ENCODE peak calls at places on chromosome 15, in five cellular contexts. One of them, this sample, is unnamed.

GRCh38 chr15:49637857-49638256 is 17.0 kb downstream of the DTWD1 start:
- DNase-seq in A673: no peak
- DNase-seq in choroid plexus epithelial cell: peak; percentile 38
- DNase-seq in cardiac fibroblast: no peak
- DNase-seq in endothelial cell: no peak
- DNase-seq in this sample: no peak

GRCh38 chr15:91214675-91215590 is 114.9 kb downstream of the SV2B start:
- DNase-seq in cardiac fibroblast: no peak
- DNase-seq in endothelial cell: no peak
- DNase-seq in choroid plexus epithelial cell: no peak
- DNase-seq in A673: no peak
- DNase-seq in this sample: no peak

GRCh38 chr15:96107922-96108321 is 222.6 kb upstream of the NR2F2 start:
- DNase-seq in choroid plexus epithelial cell: peak; percentile 44
- DNase-seq in endothelial cell: no peak
- DNase-seq in cardiac fibroblast: peak; percentile 11
- DNase-seq in A673: no peak
- DNase-seq in this sample: no peak

GRCh38 chr15:101390060-101390459 is 95.0 kb upstream of the SNRPA1 start:
- DNase-seq in choroid plexus epithelial cell: no peak
- DNase-seq in cardiac fibroblast: no peak
- DNase-seq in endothelial cell: no peak
- DNase-seq in A673: no peak
- DNase-seq in this sample: peak; percentile 82

GRCh38 chr15:61794881-61795280 is 265.4 kb downstream of the VPS13C start:
- DNase-seq in cardiac fibroblast: peak; percentile 81
- DNase-seq in choroid plexus epithelial cell: peak; percentile 44
- DNase-seq in A673: no peak
- DNase-seq in endothelial cell: no peak
- DNase-seq in this sample: no peak

GRCh38 chr15:25415217-25415616 is 23.6 kb downstream of the UBE3A start:
- DNase-seq in A673: no peak
- DNase-seq in choroid plexus epithelial cell: no peak
- DNase-seq in cardiac fibroblast: no peak
- DNase-seq in endothelial cell: no peak
- DNase-seq in this sample: no peak

GRCh38 chr15:38463893-38464292 is 10.0 kb downstream of the FAM98B start:
- DNase-seq in endothelial cell: no peak
- DNase-seq in cardiac fibroblast: no peak
- DNase-seq in A673: no peak
- DNase-seq in choroid plexus epithelial cell: no peak
- DNase-seq in this sample: no peak

GRCh38 chr15:71348597-71348996 is 233.3 kb downstream of the THSD4 start:
- DNase-seq in A673: no peak
- DNase-seq in endothelial cell: no peak
- DNase-seq in choroid plexus epithelial cell: no peak
- DNase-seq in cardiac fibroblast: no peak
- DNase-seq in this sample: no peak

GRCh38 chr15:39553947-39554731 is 26.7 kb upstream of the THBS1 start:
- DNase-seq in A673: no peak
- DNase-seq in cardiac fibroblast: no peak
- DNase-seq in endothelial cell: no peak
- DNase-seq in choroid plexus epithelial cell: no peak
- DNase-seq in this sample: no peak

GRCh38 chr15:64249842-64250575 is 87.2 kb upstream of the PPIB start:
- DNase-seq in cardiac fibroblast: peak; percentile 45
- DNase-seq in choroid plexus epithelial cell: peak; percentile 18
- DNase-seq in endothelial cell: no peak
- DNase-seq in A673: no peak
- DNase-seq in this sample: no peak

GRCh38 chr15:33458421-33458820 is 147.7 kb downstream of the RYR3 start:
- DNase-seq in choroid plexus epithelial cell: no peak
- DNase-seq in cardiac fibroblast: no peak
- DNase-seq in A673: no peak
- DNase-seq in endothelial cell: no peak
- DNase-seq in this sample: no peak

GRCh38 chr15:101538177-101538576 is 48.7 kb upstream of the PCSK6 start:
- DNase-seq in choroid plexus epithelial cell: no peak
- DNase-seq in endothelial cell: no peak
- DNase-seq in cardiac fibroblast: no peak
- DNase-seq in A673: no peak
- DNase-seq in this sample: no peak

GRCh38 chr15:76376029-76376428 is 39.5 kb downstream of the ISL2 start:
- DNase-seq in endothelial cell: no peak
- DNase-seq in A673: no peak
- DNase-seq in choroid plexus epithelial cell: peak; percentile 26
- DNase-seq in cardiac fibroblast: no peak
- DNase-seq in this sample: no peak

GRCh38 chr15:72690938-72691337 is 4.9 kb downstream of the BBS4 start:
- DNase-seq in cardiac fibroblast: no peak
- DNase-seq in choroid plexus epithelial cell: no peak
- DNase-seq in A673: no peak
- DNase-seq in endothelial cell: no peak
- DNase-seq in this sample: no peak

GRCh38 chr15:80419546-80419945 is 15.4 kb downstream of the ARNT2 start:
- DNase-seq in choroid plexus epithelial cell: peak; percentile 61
- DNase-seq in A673: no peak
- DNase-seq in endothelial cell: no peak
- DNase-seq in cardiac fibroblast: no peak
- DNase-seq in this sample: no peak

GRCh38 chr15:75868019-75868418 is 24.8 kb downstream of the UBE2Q2 start:
- DNase-seq in endothelial cell: no peak
- DNase-seq in cardiac fibroblast: no peak
- DNase-seq in choroid plexus epithelial cell: no peak
- DNase-seq in A673: no peak
- DNase-seq in this sample: no peak

GRCh38 chr15:20340331-20340811 is 201.2 kb downstream of the GOLGA6L6 start:
- DNase-seq in endothelial cell: peak; percentile 37
- DNase-seq in choroid plexus epithelial cell: no peak
- DNase-seq in A673: no peak
- DNase-seq in cardiac fibroblast: no peak
- DNase-seq in this sample: peak; percentile 100

GRCh38 chr15:38076806-38077205 is 142.4 kb downstream of the TMCO5A start:
- DNase-seq in choroid plexus epithelial cell: no peak
- DNase-seq in A673: no peak
- DNase-seq in endothelial cell: no peak
- DNase-seq in cardiac fibroblast: no peak
- DNase-seq in this sample: no peak

GRCh38 chr15:76057332-76058000 is 2.3 kb upstream of the TMEM266 start:
- DNase-seq in cardiac fibroblast: peak; percentile 61
- DNase-seq in endothelial cell: peak; percentile 40
- DNase-seq in choroid plexus epithelial cell: peak; percentile 60
- DNase-seq in A673: peak; percentile 63
- DNase-seq in this sample: no peak

GRCh38 chr15:61654918-61655317 is 405.3 kb downstream of the VPS13C start:
- DNase-seq in A673: no peak
- DNase-seq in choroid plexus epithelial cell: peak; percentile 96
- DNase-seq in cardiac fibroblast: no peak
- DNase-seq in endothelial cell: no peak
- DNase-seq in this sample: no peak

GRCh38 chr15:60916032-60916673 is 312.9 kb downstream of the RORA start:
- DNase-seq in cardiac fibroblast: no peak
- DNase-seq in endothelial cell: no peak
- DNase-seq in A673: no peak
- DNase-seq in choroid plexus epithelial cell: no peak
- DNase-seq in this sample: no peak

GRCh38 chr15:65646486-65646885 is 24.7 kb downstream of the SLC24A1 start:
- DNase-seq in choroid plexus epithelial cell: peak; percentile 66
- DNase-seq in A673: no peak
- DNase-seq in cardiac fibroblast: no peak
- DNase-seq in endothelial cell: no peak
- DNase-seq in this sample: no peak

GRCh38 chr15:81032355-81032754 is 31.6 kb downstream of the TLNRD1 start:
- DNase-seq in choroid plexus epithelial cell: no peak
- DNase-seq in cardiac fibroblast: no peak
- DNase-seq in endothelial cell: no peak
- DNase-seq in A673: no peak
- DNase-seq in this sample: no peak

DNA sequence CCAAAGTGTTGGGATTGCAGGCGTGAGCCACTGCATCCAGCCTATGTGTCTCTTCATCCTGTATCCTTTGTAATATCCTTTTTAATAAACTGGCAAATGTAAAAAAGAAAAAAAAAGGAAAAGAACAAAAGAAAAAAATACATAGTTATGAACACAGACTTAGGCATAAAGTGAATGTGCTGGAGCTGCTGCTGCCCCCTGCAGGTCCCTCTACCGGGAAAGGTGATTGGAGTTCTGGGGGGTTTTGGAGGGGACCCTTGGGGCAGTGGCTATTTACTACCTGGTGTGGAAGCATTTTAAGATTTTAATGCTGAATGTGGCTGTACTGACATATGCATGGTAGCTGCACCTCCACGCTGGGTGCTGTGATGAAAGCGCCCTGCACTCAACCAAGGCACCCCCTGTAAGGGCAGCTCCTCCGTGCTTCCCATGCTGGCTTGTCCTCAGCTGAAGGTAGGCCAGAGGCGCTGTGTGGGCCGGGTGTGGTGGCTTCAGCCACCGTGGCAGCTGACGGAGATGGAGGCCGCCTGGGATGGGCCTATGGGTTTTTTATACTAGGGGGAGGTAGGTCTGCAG is 49.9 kb downstream of the RPLP1 start:
- DNase-seq in choroid plexus epithelial cell: no peak
- DNase-seq in A673: no peak
- DNase-seq in endothelial cell: no peak
- DNase-seq in cardiac fibroblast: no peak
- DNase-seq in this sample: no peak
- TF ChIP-seq CTCF in choroid plexus epithelial cell: peak; percentile 48
- TF ChIP-seq CTCF in A673: peak; percentile 45
- TF ChIP-seq CTCF in endothelial cell: no peak
- TF ChIP-seq CTCF in cardiac fibroblast: peak; percentile 16
- TF ChIP-seq CTCF in this sample: peak; percentile 54

DNA sequence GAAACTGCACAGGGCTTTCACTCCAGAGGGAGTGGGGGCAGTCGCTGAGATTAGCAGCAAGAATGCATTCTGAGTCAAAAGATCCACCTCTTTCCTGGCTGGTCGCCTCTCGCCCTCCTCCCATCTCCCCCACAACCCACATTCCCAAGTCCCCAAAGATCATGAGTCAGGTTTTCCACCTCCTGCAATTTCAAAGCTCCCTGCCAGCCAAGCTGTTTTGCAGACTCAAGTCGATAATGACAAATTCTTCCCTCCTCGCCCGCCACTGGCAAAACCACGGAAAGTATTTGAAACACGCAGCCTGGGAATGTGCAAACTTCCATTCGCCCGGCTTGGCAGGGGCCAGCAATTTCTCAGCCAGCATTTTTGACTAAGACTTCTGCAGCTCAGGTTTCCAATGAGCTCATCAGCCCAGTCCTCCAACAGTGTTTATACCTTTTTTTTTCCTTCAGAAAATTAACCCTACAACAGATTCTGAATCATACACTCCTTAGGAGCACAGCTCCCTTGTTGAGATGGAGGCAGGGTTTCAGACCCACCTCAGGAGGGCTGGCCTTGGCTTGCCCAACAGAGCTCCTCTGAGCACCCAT is 181.4 kb downstream of the SMAD6 start:
- DNase-seq in cardiac fibroblast: peak; percentile 100
- DNase-seq in choroid plexus epithelial cell: peak; percentile 99
- DNase-seq in A673: peak; percentile 90
- DNase-seq in endothelial cell: no peak
- DNase-seq in this sample: peak; percentile 97
- TF ChIP-seq CTCF in cardiac fibroblast: no peak
- TF ChIP-seq CTCF in choroid plexus epithelial cell: peak; percentile 1
- TF ChIP-seq CTCF in A673: no peak
- TF ChIP-seq CTCF in endothelial cell: no peak
- TF ChIP-seq CTCF in this sample: no peak

DNA sequence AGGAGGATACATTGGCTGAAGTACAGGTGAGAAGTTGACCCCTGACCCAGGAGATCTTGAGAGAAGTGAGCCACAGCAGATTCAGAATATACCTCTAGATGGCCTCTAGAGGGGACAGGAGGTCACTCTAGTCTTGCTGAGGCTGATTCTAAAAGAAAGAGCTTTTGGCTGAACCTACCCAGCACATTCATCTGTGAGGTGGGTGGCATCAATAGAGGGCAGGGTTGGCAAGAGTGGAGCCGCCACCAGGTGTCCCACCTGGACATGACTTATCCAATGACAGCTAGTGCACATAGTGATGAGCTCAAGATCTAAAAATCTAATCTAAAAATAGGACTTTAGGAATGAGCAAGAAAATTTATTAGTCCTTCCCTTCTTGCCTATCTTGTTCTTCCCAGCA is 51.6 kb downstream of the CYP19A1 start:
- DNase-seq in A673: no peak
- DNase-seq in endothelial cell: no peak
- DNase-seq in cardiac fibroblast: peak; percentile 20
- DNase-seq in choroid plexus epithelial cell: no peak
- DNase-seq in this sample: no peak
- TF ChIP-seq CTCF in A673: no peak
- TF ChIP-seq CTCF in endothelial cell: no peak
- TF ChIP-seq CTCF in cardiac fibroblast: peak; percentile 24
- TF ChIP-seq CTCF in choroid plexus epithelial cell: peak; percentile 30
- TF ChIP-seq CTCF in this sample: no peak

GRCh38 chr15:41862515-41863116 is 24.0 kb downstream of the PLA2G4B start:
- DNase-seq in endothelial cell: no peak
- DNase-seq in A673: peak; percentile 78
- DNase-seq in cardiac fibroblast: no peak
- DNase-seq in choroid plexus epithelial cell: no peak
- DNase-seq in this sample: no peak

GRCh38 chr15:41857316-41857715 is 18.7 kb downstream of the PLA2G4B start:
- DNase-seq in endothelial cell: no peak
- DNase-seq in A673: no peak
- DNase-seq in cardiac fibroblast: no peak
- DNase-seq in choroid plexus epithelial cell: no peak
- DNase-seq in this sample: no peak

GRCh38 chr15:41858756-41859155 is 20.1 kb downstream of the PLA2G4B start:
- DNase-seq in choroid plexus epithelial cell: no peak
- DNase-seq in A673: no peak
- DNase-seq in cardiac fibroblast: no peak
- DNase-seq in endothelial cell: no peak
- DNase-seq in this sample: no peak

GRCh38 chr15:41861736-41862356 is 23.2 kb downstream of the PLA2G4B start:
- DNase-seq in endothelial cell: no peak
- DNase-seq in cardiac fibroblast: no peak
- DNase-seq in choroid plexus epithelial cell: no peak
- DNase-seq in A673: no peak
- DNase-seq in this sample: no peak

DNA sequence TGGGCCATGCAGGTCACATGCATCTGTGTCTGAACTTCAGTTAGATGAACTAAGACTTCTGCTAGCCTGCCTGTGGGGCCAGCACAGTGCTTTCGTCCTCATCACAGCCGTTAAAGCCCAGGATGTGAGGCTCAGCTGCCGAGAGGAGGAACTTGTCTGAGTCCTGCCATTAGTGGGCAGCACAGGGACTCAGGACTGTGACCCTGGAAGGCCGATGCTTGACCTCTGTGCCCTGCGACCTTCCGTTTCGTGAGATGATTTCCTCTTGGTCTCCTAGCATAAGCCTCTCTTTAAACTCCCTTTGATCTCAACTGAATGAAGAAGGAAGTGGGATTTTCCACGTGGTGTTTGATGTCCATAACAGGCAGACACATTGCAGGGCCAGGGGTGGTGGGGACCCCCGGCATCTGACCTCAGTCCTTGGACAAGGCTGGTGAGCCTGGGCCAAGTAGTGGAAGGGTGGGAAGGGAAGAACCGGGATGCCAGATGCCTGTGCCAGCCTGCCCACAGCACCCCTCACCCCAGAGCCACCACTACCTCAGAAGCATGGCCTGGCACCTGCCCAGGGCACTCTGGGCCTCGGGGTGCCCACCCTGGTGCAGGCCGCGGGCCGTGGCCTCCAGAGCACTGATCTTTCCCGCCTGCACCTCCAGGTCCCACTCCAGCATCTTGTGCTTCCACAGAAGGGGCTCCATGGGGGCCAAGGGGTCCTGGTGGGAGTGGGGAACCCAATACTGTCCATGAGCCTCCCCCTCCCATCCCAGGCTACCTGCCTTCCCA is 21.6 kb downstream of the PLA2G4B start:
- DNase-seq in A673: no peak
- DNase-seq in cardiac fibroblast: peak; percentile 5
- DNase-seq in choroid plexus epithelial cell: no peak
- DNase-seq in endothelial cell: no peak
- DNase-seq in this sample: no peak
- TF ChIP-seq CTCF in A673: no peak
- TF ChIP-seq CTCF in cardiac fibroblast: no peak
- TF ChIP-seq CTCF in choroid plexus epithelial cell: peak; percentile 35
- TF ChIP-seq CTCF in endothelial cell: no peak
- TF ChIP-seq CTCF in this sample: peak; percentile 18

This sample was measured in chondrocyte.